ENCODE peak calls at places on chromosomes 6 and 20, in nine cellular contexts. A is uterus, E is HS-27A, K is tibial nerve, H is DMS 273 treated with DMSO at 0.1 percent for 48 hours, B is fibroblast of lung, Y is amygdala, W is C1 segment of cervical spinal cord, I is HTR-8/SVneo. D is an unnamed sample.
A peak's percentile ranks its signal among the peaks of the same experiment; 100 is the strongest.

GRCh38 chr6:28207244-28208179 is 17.6 kb upstream of the ZSCAN9 start:
- DNase-seq in A (no peak), E (no peak), K (no peak), H (no peak), B (peak; percentile 38), Y (no peak), W (no peak), I (peak; percentile 45), D (peak; percentile 44)

GRCh38 chr20:35020108-35021031 is 64.7 kb downstream of the MYH7B start:
- DNase-seq in A (no peak), E (no peak), K (no peak), H (no peak), B (no peak), Y (no peak), W (no peak), I (no peak), D (no peak)

GRCh38 chr6:163393923-163394322 is 20.6 kb upstream of the QKI start:
- DNase-seq in A (no peak), E (no peak), K (no peak), H (no peak), B (no peak), Y (no peak), W (no peak), I (no peak), D (no peak)

GRCh38 chr20:6008254-6008653 is 45.6 kb downstream of the LRRN4 start:
- DNase-seq in A (peak; percentile 49), E (peak; percentile 43), K (peak; percentile 58), H (peak; percentile 46), B (peak; percentile 97), Y (no peak), W (peak; percentile 25), I (peak; percentile 11), D (peak; percentile 91)

GRCh38 chr6:150144294-150144868 is 1.5 kb downstream of the PPP1R14C start:
- DNase-seq in A (no peak), E (no peak), K (no peak), H (no peak), B (no peak), Y (no peak), W (no peak), I (no peak), D (no peak)

GRCh38 chr6:8108031-8108660 is 5.8 kb upstream of the EEF1E1 start:
- DNase-seq in A (no peak), E (no peak), K (no peak), H (no peak), B (peak; percentile 95), Y (no peak), W (no peak), I (peak; percentile 73), D (peak; percentile 98)

GRCh38 chr6:119077643-119078448 is 618 bp downstream of the FAM184A start:
- DNase-seq in A (peak; percentile 25), E (no peak), K (no peak), H (peak; percentile 50), B (peak; percentile 19), Y (peak; percentile 50), W (no peak), I (no peak), D (no peak)

GRCh38 chr6:28336284-28337024 is 506 bp upstream of the ZSCAN31 start:
- DNase-seq in A (no peak), E (no peak), K (peak; percentile 40), H (peak; percentile 46), B (peak; percentile 63), Y (peak; percentile 1), W (peak; percentile 54), I (no peak), D (peak; percentile 12)

GRCh38 chr6:96157018-96157565 is 141.3 kb downstream of the FUT9 start:
- DNase-seq in A (no peak), E (no peak), K (no peak), H (no peak), B (no peak), Y (no peak), W (no peak), I (no peak), D (no peak)

GRCh38 chr6:107128175-107128574 is 12.9 kb upstream of the BEND3 start:
- DNase-seq in A (no peak), E (no peak), K (no peak), H (no peak), B (peak; percentile 56), Y (no peak), W (no peak), I (no peak), D (peak; percentile 51)

D was measured in HCEC 1CT.